ENCODE peak calls at places on chromosomes 1 and 21, in eight cellular contexts. H is fibroblast of mammary gland; R is fibroblast of the aortic adventitia; T is activated CD8-positive, alpha-beta T cell treated with anti-CD3 and anti-CD28 coated beads for 36 hours; N is adrenal gland; J is bronchial epithelial cell; X is H1; V is tibial artery. U is an unnamed sample.

GRCh38 chr1:35857830-35858229 is 25.2 kb upstream of the AGO1 start:
- DNase-seq in R (peak), X (no peak), H (peak), V (no peak), J (peak), T (peak), N (peak), U (peak)

GRCh38 chr1:198657550-198658064 is 18.8 kb downstream of the PTPRC start:
- DNase-seq in J (peak), R (peak), H (peak), T (peak), N (no peak), X (no peak), V (no peak), U (peak)

GRCh38 chr1:54310439-54311328 is 95.5 kb downstream of the SSBP3 start:
- DNase-seq in T (peak), X (peak), H (peak), V (no peak), J (no peak), N (peak), R (peak), U (peak)

GRCh38 chr1:155125511-155125945 is 2.1 kb upstream of the EFNA1 start:
- DNase-seq in R (no peak), H (no peak), X (peak), T (no peak), J (peak), V (no peak), N (no peak), U (no peak)

GRCh38 chr1:41664861-41665640 is 180.6 kb upstream of the EDN2 start:
- DNase-seq in J (peak), H (peak), R (peak), N (no peak), V (peak), T (no peak), X (no peak), U (no peak)

GRCh38 chr1:154962795-154963330 is 1.3 kb upstream of the PYGO2 start:
- DNase-seq in J (no peak), T (no peak), N (no peak), X (no peak), V (no peak), R (no peak), H (no peak), U (no peak)

GRCh38 chr1:193105821-193106177 is 585 bp upstream of the GLRX2 start:
- DNase-seq in T (no peak), J (no peak), X (no peak), H (peak), V (no peak), N (no peak), R (no peak), U (no peak)

GRCh38 chr1:205528887-205529825 is 24.7 kb downstream of the CDK18 start:
- DNase-seq in R (peak), V (peak), N (peak), H (peak), X (peak), J (no peak), T (peak), U (peak)

GRCh38 chr1:154157520-154158306 is 2.8 kb upstream of the NUP210L start:
- DNase-seq in V (no peak), J (peak), N (peak), H (peak), R (peak), X (no peak), T (peak), U (peak)

GRCh38 chr21:40053007-40053406 is 185.8 kb downstream of the PCP4 start:
- DNase-seq in J (no peak), X (no peak), V (peak), T (no peak), N (peak), H (no peak), R (no peak), U (no peak)

GRCh38 chr21:43308101-43308500 is 118.8 kb downstream of the SIK1 start:
- DNase-seq in T (no peak), J (no peak), X (no peak), H (no peak), R (no peak), V (no peak), N (peak), U (no peak)

GRCh38 chr1:28267633-28268032 is 8.3 kb downstream of the SESN2 start:
- DNase-seq in R (no peak), X (no peak), T (no peak), J (no peak), N (no peak), V (no peak), H (no peak), U (no peak)

GRCh38 chr1:244665771-244666217 is 12.9 kb downstream of the DESI2 start:
- DNase-seq in N (no peak), X (no peak), V (no peak), T (peak), H (peak), J (no peak), R (no peak), U (no peak)

GRCh38 chr1:80417651-80418050 is 1383.1 kb upstream of the ADGRL2 start:
- DNase-seq in H (peak), J (peak), N (no peak), T (no peak), R (peak), V (no peak), X (no peak), U (no peak)

GRCh38 chr1:31409946-31410858 is 2.8 kb upstream of the SERINC2 start:
- DNase-seq in V (no peak), N (peak), T (no peak), J (no peak), H (no peak), X (no peak), R (no peak), U (no peak)

GRCh38 chr21:18318156-18318555 is 73.5 kb downstream of the CHODL start:
- DNase-seq in T (no peak), H (no peak), N (no peak), V (no peak), X (no peak), R (no peak), J (no peak), U (no peak)

GRCh38 chr21:42195378-42196031 is 23.4 kb upstream of the ABCG1 start:
- DNase-seq in X (no peak), R (peak), J (peak), T (peak), V (peak), H (peak), N (no peak), U (no peak)

GRCh38 chr1:7847599-7847998 is 5.3 kb downstream of the UTS2 start:
- DNase-seq in V (no peak), T (no peak), R (peak), J (peak), N (no peak), H (peak), X (no peak), U (no peak)

GRCh38 chr1:229884765-229885164 is 182.3 kb upstream of the GALNT2 start:
- DNase-seq in R (no peak), V (no peak), N (no peak), T (peak), H (no peak), J (no peak), X (peak), U (no peak)

GRCh38 chr1:246569248-246570238 is 3.3 kb downstream of the CNST start:
- DNase-seq in H (peak), J (peak), N (no peak), X (no peak), R (no peak), T (peak), V (no peak), U (peak)

GRCh38 chr1:101025283-101025679 is 303 bp downstream of the DPH5 start:
- DNase-seq in N (peak), V (no peak), R (no peak), H (peak), X (no peak), J (no peak), T (no peak), U (no peak)

GRCh38 chr1:192884241-192884640 is 75.4 kb downstream of the RGS2 start:
- DNase-seq in J (no peak), R (no peak), H (no peak), X (no peak), V (no peak), N (no peak), T (no peak), U (no peak)

GRCh38 chr1:17866451-17867029 is 111.4 kb downstream of the ACTL8 start:
- DNase-seq in H (peak), N (peak), R (peak), J (peak), X (no peak), T (no peak), V (peak), U (no peak)

GRCh38 chr1:198929961-198930599 is 291.2 kb downstream of the PTPRC start:
- DNase-seq in J (peak), H (peak), X (no peak), N (no peak), T (no peak), R (no peak), V (no peak), U (no peak)

GRCh38 chr1:235128453-235129328 is at the start of gene TOMM20:
- DNase-seq in T (peak), V (peak), H (peak), J (peak), X (peak), R (peak), N (peak), U (peak)
- TF ChIP-seq CTCF in T (no peak), V (no peak), H (no peak), J (no peak), X (no peak), R (no peak), N (no peak), U (no peak)

DNA sequence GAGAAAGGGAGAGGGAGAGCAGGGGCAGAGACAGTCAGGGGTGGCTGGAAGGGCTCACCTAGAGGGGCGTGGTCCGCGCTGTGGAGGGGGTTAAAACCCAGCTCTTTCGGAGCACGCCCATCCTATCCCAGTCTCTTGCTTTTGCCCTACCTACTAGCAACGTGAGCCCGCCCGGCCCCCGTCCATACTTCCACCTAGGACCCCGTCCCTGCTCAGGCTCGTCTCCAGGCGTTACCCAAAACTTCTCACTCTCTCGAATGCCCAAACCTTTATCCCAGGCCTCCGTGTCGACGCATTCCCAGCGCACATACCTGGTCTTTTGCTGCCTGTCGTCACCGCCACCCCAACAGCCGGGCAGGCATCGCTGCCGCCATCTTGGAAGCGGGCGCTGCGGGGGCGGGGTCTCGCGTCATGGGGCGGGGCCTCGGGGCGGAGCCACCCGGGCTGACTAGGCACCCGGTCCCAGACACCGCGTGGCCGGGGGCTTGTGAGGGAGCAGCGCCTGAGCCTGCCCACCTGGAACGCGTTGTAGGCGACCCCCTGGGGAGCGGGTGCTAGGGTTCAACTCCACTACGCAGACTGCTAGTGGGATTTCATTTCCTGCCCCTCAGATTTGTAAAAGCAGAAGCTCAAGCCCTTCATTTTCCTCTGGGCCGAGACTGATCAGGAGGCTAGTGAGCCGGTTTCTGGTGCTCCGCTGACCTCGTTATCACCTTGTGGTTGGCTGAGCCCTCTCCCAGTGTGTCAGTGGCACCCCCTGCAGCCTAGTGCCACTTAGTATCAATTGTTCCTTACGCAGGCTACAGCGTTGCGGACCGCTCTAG is at the start of gene B4GALT3:
- DNase-seq in R (peak), T (peak), H (peak), X (peak), N (peak), J (peak), V (peak), U (peak)
- TF ChIP-seq CTCF in R (no peak), T (no peak), H (no peak), X (peak), N (peak), J (peak), V (no peak), U (no peak)

DNA sequence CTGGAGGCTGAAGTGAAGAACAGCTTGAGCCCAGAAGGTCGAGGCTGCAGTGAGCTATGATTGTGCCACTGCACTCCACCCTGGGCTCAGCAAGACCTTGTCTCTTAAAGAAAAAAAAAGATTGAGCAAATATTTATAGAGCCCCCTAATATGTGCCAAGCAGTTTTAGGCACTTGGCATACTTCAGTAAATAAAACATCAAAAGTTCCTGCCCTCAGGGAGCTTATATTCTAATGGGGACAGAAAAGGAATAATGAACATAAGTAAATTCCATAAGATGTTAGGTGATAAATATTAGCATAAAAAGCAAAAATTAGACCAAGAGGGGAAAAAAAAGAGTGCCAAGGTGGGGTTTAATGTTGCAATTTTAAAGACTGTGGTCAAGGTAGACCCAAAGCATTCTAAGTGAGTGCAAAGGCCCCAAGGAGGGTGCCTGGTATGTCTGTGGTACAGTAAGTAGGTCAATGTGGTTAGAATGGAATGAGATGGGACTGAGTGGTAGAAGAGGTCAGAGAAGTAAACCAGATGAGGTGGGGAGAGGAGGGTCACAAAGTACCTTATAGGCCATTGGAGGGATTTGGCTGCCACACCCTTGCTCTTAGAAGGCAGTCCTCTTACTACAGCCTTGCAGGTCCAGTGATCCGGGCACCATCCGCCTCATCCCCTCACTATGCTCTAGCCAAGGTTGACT is 2.2 kb upstream of the TOE1 start:
- DNase-seq in V (no peak), X (no peak), R (no peak), H (no peak), J (no peak), T (no peak), N (no peak), U (peak)
- TF ChIP-seq CTCF in V (no peak), X (no peak), R (no peak), H (no peak), J (no peak), T (no peak), N (no peak), U (no peak)

GRCh38 chr21:44927587-44928461 is 7.1 kb upstream of the ITGB2 start:
- DNase-seq in T (peak), V (no peak), J (peak), H (peak), X (no peak), R (peak), N (no peak), U (peak)
- TF ChIP-seq CTCF in T (no peak), V (no peak), J (peak), H (peak), X (no peak), R (peak), N (no peak), U (no peak)

GRCh38 chr21:32412998-32413504 is 545 bp downstream of the EVA1C start:
- DNase-seq in X (no peak), J (peak), H (no peak), R (peak), T (no peak), V (peak), N (no peak), U (no peak)
- TF ChIP-seq CTCF in X (peak), J (peak), H (no peak), R (no peak), T (no peak), V (no peak), N (no peak), U (no peak)

DNA sequence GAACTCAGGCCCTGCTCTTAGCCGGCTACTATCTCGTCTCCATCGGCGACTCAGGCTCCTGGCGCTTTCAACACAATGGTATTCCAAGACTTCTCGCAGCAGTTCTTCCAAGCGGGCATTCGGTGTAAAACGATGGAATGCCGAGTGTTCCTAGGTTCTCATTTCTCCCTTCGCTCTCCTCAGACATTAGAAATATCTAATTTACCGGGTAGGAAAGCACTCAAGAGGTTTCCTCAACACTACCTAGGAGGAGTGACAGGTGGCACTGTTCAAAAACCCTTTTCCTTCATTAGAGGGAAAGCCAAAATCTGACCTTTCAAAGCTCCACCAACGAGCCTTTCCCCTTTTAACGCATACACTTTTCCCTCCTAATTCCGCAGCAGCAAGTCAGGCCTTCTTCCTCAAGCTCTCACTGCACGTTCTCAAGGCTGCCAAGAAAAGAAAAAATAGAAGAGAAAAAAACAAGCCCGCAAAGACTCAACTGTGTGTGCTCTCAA is 601 bp downstream of the UBE2G2 start:
- DNase-seq in R (peak), N (no peak), V (no peak), T (peak), X (no peak), J (peak), H (peak), U (peak)
- TF ChIP-seq CTCF in R (no peak), N (peak), V (peak), T (peak), X (no peak), J (peak), H (peak), U (peak)

DNA sequence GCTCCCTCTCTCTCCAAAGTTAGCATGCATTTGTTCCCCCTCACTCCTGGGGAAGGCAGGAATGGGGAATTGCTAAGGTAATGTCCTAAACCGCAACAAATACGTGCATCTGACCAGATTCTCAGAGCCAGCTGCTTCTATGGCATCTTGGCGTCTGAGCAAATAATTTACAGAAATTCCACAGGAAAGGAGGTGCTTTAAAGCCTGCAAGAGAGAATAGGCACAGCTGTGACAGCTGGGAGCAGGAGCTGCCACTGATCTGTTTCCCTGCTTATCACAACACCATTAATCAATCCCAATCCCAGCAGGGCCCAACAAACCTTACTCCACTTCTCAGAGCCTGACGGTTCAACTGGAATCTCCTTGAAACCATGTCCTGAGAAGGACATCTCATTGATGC is 83.5 kb upstream of the ZNF281 start:
- DNase-seq in R (no peak), H (no peak), T (no peak), J (no peak), N (no peak), V (no peak), X (no peak), U (no peak)
- TF ChIP-seq CTCF in R (no peak), H (no peak), T (no peak), J (no peak), N (no peak), V (no peak), X (no peak), U (no peak)